ENCODE peak calls at places on chromosomes 4 and X, in ten cellular contexts. E is mesendoderm; D is stomach; K is CD8-positive, alpha-beta T cell; B is esophagus muscularis mucosa; Q is HepG2; Y is suprapubic skin; T is CD4-positive, alpha-beta memory T cell; V is OCI-LY7; P is mesenchymal stem cell. A is an unnamed sample. For H3K4me1 and H3K36me3, the result is how much of the 10 kb centered on the place peaks cover.

GRCh38 chr4:138217567-138217966 is 24.6 kb downstream of the SLC7A11 start:
- DNase-seq in B (no peak), Q (no peak), K (no peak), E (peak), D (no peak), Y (no peak), P (no peak), V (no peak), T (no peak), A (peak)

GRCh38 chr4:72505314-72505744 is 63.7 kb downstream of the ADAMTS3 start:
- DNase-seq in K (no peak), D (no peak), T (no peak), V (peak), B (no peak), Y (no peak), Q (peak), P (peak), E (peak), A (peak)

GRCh38 chr4:1939664-1940509 is 68.7 kb downstream of the NSD2 start:
- DNase-seq in D (peak), Q (peak), B (no peak), T (no peak), Y (no peak), E (no peak), P (peak), K (no peak), V (no peak), A (no peak)

GRCh38 chrX:44947995-44948394 is 75.0 kb downstream of the KDM6A start:
- DNase-seq in Q (no peak), P (no peak), V (no peak), D (no peak), T (no peak), E (no peak), Y (no peak), B (no peak), K (no peak), A (no peak)

GRCh38 chr4:185524888-185525863 is 10.1 kb downstream of the PDLIM3 start:
- DNase-seq in E (no peak), D (no peak), T (no peak), Q (no peak), K (no peak), V (no peak), B (no peak), P (peak), Y (no peak), A (no peak)

GRCh38 chrX:44456685-44457084 is 86.0 kb downstream of the FUNDC1 start:
- DNase-seq in B (no peak), Q (no peak), Y (no peak), V (no peak), E (no peak), T (no peak), D (no peak), K (no peak), P (no peak), A (no peak)

GRCh38 chrX:32582729-32583128 is 628.6 kb downstream of the DMD start:
- DNase-seq in B (no peak), E (peak), Q (no peak), K (no peak), V (no peak), P (no peak), D (no peak), T (no peak), Y (no peak), A (peak)

GRCh38 chr4:5899396-5899795 is 6.5 kb upstream of the CRMP1 start:
- DNase-seq in E (no peak), P (no peak), D (no peak), Q (no peak), B (no peak), V (no peak), T (no peak), Y (no peak), K (no peak), A (no peak)

GRCh38 chrX:154506483-154507332 is 9.3 kb downstream of the FAM3A start:
- DNase-seq in D (no peak), T (no peak), K (no peak), B (no peak), Y (no peak), P (no peak), V (no peak), E (no peak), Q (no peak), A (no peak)

GRCh38 chr4:74544655-74545361 is 99.9 kb downstream of the AREG start:
- DNase-seq in Y (no peak), T (no peak), B (no peak), V (no peak), K (no peak), Q (peak), E (peak), P (no peak), D (no peak), A (no peak)

GRCh38 chrX:39484669-39485068 is 613.1 kb downstream of the BCOR start:
- DNase-seq in Y (no peak), E (no peak), K (no peak), D (no peak), V (no peak), B (no peak), T (no peak), P (no peak), Q (no peak), A (no peak)

DNA sequence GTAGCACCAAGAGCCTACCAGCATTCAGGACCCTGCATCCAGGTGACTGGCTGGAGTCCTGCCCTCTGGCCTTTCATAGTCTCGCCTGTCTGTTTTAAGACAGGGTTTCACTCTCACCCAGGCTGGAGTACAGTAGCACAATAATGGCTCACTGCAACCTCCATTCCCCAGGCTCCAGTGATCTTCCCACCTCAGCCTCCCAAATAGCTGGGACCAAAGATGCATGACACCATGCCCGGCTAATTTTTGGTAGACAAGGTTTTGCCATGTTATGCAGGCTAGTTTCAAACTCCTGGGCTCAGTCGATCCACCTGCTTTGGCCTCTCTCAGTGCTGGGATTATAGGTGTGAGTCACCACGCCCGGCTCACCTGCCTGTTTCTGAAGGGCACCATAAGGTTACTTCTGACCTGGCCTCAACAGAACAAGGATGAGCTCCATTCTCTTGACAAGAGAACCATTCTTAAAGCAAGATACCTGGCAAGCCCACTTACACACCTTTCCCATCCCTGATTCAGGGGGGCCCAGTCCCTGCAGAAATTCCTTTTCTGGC is 6.7 kb downstream of the RPS4X start:
- DNase-seq in B (no peak), V (no peak), Q (no peak), D (no peak), K (no peak), T (no peak), Y (no peak), E (no peak), P (no peak), A (no peak)
- H3K4me1 ChIP-seq in B (under half), V (under half), Q (under half), D (under half), K (under half), T (under half), Y (under half), E (under half), P (under half), A (under half)

DNA sequence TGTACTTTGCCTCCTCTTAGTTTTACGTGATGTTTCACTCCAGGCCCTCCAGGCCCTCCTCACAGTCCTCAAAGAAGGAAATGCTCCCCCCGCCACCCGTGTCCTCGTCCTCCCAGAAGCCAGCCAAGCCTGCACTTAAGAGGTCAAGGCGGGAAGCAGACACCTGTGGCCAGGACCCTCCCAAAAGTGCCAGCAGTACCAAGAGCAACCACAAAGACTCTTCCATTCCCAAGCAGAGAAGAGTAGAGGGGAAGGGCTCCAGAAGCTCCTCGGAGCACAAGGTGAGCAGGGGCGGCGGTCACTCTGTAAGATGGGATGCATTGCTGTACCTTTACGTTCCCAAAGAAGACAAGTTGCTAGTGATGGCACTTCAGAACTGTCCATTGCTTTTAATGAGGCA is 94.4 kb downstream of the KLHL8 start:
- DNase-seq in B (no peak), T (no peak), P (no peak), V (no peak), Q (no peak), D (no peak), K (no peak), Y (no peak), E (no peak), A (peak)
- H3K36me3 ChIP-seq in B (half or more), T (half or more), P (half or more), V (half or more), Q (half or more), D (under half), K (under half), Y (half or more), E (under half), A (under half)

DNA sequence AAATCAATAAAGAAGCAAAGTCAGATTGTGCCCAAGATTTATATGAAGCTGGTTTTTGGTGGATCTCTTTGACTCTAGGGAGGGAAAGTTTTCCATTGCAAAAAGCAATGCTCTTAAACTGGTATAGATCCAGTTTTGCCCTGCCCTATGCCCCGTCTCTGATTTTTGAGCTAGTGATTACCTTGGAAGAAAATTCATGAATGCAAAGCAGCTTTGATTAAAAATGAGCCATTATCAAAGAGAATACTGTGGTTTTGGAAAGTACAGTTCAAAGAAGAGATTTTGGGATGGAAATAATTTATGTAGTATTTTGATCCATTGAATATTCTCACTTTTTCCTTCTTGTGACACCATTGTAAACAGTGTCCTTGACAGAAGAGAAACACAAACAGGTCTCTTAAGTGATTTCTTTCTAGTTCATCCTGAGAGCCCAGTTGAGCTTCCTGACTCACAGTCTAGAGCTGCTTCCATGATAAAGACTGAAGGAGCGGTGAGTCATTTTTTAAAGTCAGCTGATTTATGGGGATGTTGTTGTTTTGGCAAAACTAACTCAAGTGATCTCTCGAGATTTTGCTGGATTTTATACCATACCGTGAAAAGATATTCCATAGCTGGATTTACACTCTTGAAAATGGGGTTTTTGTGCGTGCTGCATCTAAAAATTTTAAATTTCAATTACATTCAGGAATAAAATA is 76.7 kb downstream of the AFF1 start:
- DNase-seq in Q (no peak), Y (no peak), T (no peak), V (no peak), K (no peak), D (no peak), B (no peak), P (peak), E (peak), A (peak)
- H3K4me1 ChIP-seq in Q (half or more), Y (half or more), T (half or more), V (half or more), K (half or more), D (under half), B (half or more), P (under half), E (under half), A (half or more)

DNA sequence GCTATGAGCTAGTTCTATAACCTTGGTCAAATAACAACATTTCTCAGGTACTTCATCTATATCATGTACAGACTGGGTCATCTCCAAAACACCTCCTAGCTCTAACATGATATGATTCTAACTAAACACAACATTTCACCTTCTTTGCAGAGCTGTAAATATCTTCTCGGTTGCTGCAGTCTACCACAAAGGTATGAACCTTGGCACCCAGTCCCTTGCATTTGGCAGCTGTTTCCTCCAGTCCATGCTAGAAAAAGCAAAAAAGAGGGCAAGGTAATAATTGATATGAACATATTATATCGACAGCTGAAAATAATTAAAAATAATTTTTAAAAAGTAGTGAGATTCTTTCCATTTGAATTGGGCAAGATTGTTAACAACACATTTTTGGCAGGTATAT is 8.9 kb downstream of the HSD17B11 start:
- DNase-seq in E (no peak), K (no peak), P (no peak), D (no peak), T (no peak), V (no peak), Q (no peak), B (no peak), Y (no peak), A (no peak)
- H3K36me3 ChIP-seq in E (under half), K (under half), P (under half), D (under half), T (under half), V (under half), Q (under half), B (under half), Y (under half), A (under half)

GRCh38 chr4:175456131-175456530 is 355.9 kb downstream of the GPM6A start:
- DNase-seq in V (no peak), Y (no peak), B (no peak), Q (no peak), D (no peak), E (no peak), P (no peak), K (no peak), T (no peak), A (no peak)

GRCh38 chr4:175457956-175458355 is 354.1 kb downstream of the GPM6A start:
- DNase-seq in Q (no peak), K (no peak), E (no peak), P (no peak), T (no peak), V (no peak), B (no peak), Y (no peak), D (no peak), A (no peak)

DNA sequence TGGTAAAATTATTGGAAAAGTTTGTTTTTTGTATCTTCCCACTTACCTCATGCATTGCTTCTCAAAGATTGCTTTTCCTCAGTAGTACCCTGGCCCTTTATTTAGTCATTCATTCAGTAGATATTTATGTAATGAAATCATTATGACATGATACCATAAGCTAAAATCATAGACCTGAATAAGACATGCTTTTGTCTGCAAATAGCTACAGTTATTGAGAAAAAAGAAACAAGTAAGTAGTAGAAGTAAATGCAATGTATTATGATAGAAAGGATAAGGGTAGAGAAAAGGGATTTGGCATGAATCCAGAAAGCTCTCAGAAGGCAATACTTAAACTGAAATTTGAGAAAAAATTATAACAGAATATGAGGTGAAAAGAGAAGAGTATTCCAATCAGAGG is 352.5 kb downstream of the GPM6A start:
- DNase-seq in E (no peak), B (no peak), K (no peak), V (no peak), P (no peak), D (no peak), Y (no peak), T (no peak), Q (no peak), A (no peak)
- H3K4me1 ChIP-seq in E (under half), B (under half), K (under half), V (under half), P (under half), D (under half), Y (under half), T (under half), Q (under half), A (under half)

DNA sequence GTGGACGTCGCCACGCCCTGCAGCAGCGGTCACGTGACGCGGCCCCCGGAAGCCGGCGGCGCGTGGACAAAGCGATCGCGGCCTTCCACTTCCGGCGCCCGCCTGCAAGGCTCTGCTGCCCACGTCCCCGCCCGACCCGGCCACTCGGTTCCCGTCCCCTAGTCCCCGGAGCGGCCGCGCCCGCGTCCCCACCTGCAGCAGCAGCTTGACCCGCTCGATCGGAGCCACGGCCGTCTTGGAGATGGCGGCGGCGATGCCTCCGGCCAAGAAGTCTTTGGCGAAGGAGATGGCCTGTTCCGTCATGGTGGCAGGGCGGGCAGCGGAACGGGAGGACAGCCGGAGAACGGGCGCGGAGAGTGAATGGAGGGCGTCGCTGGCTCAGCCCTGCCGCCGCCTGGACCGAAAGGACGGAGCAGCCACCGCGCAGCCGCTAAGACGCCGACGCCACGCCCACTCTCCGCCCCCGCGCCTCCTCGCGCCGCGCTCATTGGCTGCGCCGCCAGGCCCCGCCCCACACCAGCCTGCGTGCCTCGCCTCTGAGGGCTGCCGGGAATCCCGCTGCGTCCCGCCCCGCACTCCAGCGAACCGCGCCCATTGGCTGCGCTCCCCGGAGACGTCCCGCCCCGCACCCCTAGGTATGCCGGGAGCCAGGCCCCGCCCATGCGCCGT is at the start of gene SLC25A6:
- DNase-seq in E (peak), K (peak), B (peak), V (peak), D (peak), T (peak), Y (peak), P (peak), Q (peak), A (peak)
- H3K36me3 ChIP-seq in E (under half), K (under half), B (half or more), V (half or more), D (under half), T (under half), Y (under half), P (under half), Q (under half), A (under half)

DNA sequence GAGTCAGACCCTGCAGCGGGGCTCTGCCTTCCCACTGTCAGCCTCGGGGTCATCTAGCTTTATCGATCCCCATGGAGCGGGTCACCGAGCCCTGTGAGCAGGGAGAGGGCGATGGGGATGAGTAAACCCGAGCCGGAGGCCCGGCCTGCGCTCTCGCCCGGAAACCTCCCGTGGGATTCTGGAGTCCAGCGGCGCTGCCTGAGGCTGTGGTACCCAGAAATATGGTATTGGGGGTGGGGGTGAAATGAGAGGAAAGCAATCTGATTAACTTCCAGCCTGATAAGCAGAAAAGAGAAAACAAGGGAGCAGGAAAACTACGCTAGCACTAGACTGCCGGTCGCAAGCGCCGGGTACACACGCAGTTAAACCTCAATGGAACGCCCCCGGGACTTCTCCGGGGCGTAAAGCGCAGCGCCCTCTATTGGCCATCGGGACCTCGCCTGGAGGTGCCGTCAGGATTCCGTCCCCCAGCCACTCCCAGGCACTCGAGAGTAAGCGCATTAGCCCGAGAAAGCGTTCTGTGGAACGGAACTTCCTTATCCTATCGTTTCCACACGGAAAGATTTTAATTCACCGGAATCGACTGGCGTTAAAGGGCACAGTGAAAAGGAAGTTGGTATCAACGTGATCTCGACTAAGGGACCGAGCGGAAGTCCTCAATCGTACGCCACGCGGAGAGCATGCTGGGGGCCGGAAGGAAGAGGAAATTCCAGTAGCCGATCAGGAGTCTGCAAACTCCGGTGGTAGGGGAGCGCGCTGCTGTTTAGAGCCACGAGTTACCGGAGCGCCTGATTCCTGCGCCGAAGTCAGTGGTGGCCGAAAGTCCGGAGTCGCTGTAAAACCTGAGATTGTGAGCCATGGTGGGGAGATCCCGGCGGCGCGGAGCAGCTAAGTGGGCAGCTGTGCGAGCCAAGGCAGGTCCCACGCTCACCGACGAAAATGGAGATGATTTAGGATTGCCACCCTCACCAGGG is at the start of gene UTP3:
- DNase-seq in Y (peak), V (peak), Q (peak), T (peak), P (peak), B (peak), D (peak), K (peak), E (peak), A (peak)
- H3K4me1 ChIP-seq in Y (under half), V (half or more), Q (under half), T (under half), P (under half), B (under half), D (under half), K (under half), E (under half), A (under half)

A was measured in GM23338.